ENCODE peak calls at places on chromosome 14, in ten cellular contexts. R is fibroblast of mammary gland; C is left colon; E is psoas muscle; S is MM.1S; F is AG08396; L is activated CD8-positive, alpha-beta memory T cell treated with anti-CD3 and anti-CD28 coated beads, Interleukin-2, amount 50 U/mL, for 48 hours; D is stimulated activated CD8-positive, alpha-beta memory T cell treated with anti-CD3 and anti-CD28 coated beads, Interleukin-2, amount 100 ng/mL, for 1 hour; T is GM20000; O is mesothelial cell of epicardium. B is an unnamed sample.

GRCh38 chr14:76710093-76711010 is 50.9 kb upstream of the VASH1 start:
- DNase-seq in C (peak), R (peak), L (no peak), E (no peak), T (peak), O (no peak), D (no peak), S (peak), F (peak), B (no peak)

GRCh38 chr14:25122188-25122587 is 72.2 kb upstream of the STXBP6 start:
- DNase-seq in D (no peak), E (no peak), L (no peak), C (no peak), S (no peak), T (no peak), R (peak), F (no peak), O (no peak), B (no peak)

GRCh38 chr14:39230416-39230815 is 3.3 kb upstream of the MIA2 start:
- DNase-seq in D (no peak), R (peak), L (no peak), S (no peak), O (no peak), E (no peak), F (no peak), C (no peak), T (no peak), B (no peak)

GRCh38 chr14:79629891-79630560 is 581.3 kb downstream of the DIO2 start:
- DNase-seq in F (no peak), S (no peak), O (no peak), L (no peak), C (no peak), E (no peak), D (no peak), R (no peak), T (no peak), B (no peak)

GRCh38 chr14:104753528-104754212 is 723 bp downstream of the SIVA1 start:
- DNase-seq in O (no peak), F (no peak), C (no peak), R (no peak), E (no peak), L (peak), S (no peak), T (no peak), D (no peak), B (no peak)

GRCh38 chr14:72743626-72744025 is 150.3 kb downstream of the DPF3 start:
- DNase-seq in R (no peak), O (peak), E (no peak), C (no peak), D (no peak), L (peak), T (no peak), S (no peak), F (no peak), B (no peak)

GRCh38 chr14:22900088-22900799 is 17.2 kb downstream of the REM2 start:
- DNase-seq in C (no peak), D (no peak), R (peak), E (no peak), F (peak), O (no peak), L (no peak), S (peak), T (peak), B (no peak)

GRCh38 chr14:55129428-55130193 is 559 bp downstream of the LGALS3 start:
- DNase-seq in E (peak), F (peak), L (peak), D (peak), S (peak), C (peak), T (peak), O (peak), R (peak), B (peak)

GRCh38 chr14:92475451-92476187 is 38.0 kb upstream of the RIN3 start:
- DNase-seq in D (no peak), L (peak), R (peak), O (peak), F (no peak), C (no peak), S (no peak), T (no peak), E (peak), B (peak)

GRCh38 chr14:24398298-24398942 is 383 bp upstream of the NYNRIN start:
- DNase-seq in S (no peak), O (peak), E (no peak), D (no peak), T (no peak), C (peak), F (no peak), R (no peak), L (no peak), B (peak)

GRCh38 chr14:85531141-85531593 is 1.2 kb downstream of the FLRT2 start:
- DNase-seq in T (no peak), C (peak), O (peak), D (no peak), R (peak), S (no peak), F (peak), L (no peak), E (peak), B (peak)

GRCh38 chr14:68955164-68955921 is 23.8 kb downstream of the ACTN1 start:
- DNase-seq in F (no peak), S (no peak), D (no peak), O (no peak), C (no peak), L (no peak), E (peak), T (no peak), R (peak), B (no peak)

GRCh38 chr14:103746706-103747105 is 31.1 kb downstream of the ZFYVE21 start:
- DNase-seq in O (no peak), T (no peak), C (no peak), D (no peak), F (no peak), R (peak), S (no peak), E (no peak), L (peak), B (no peak)

GRCh38 chr14:55221186-55221585 is 29.8 kb upstream of the DLGAP5 start:
- DNase-seq in O (no peak), E (no peak), T (no peak), S (no peak), L (no peak), F (peak), C (no peak), D (no peak), R (peak), B (no peak)

GRCh38 chr14:23569443-23570151 is 2.0 kb upstream of the AP1G2 start:
- DNase-seq in S (no peak), C (no peak), D (no peak), L (peak), F (no peak), T (no peak), O (no peak), R (no peak), E (no peak), B (no peak)

GRCh38 chr14:68306934-68307758 is 485.7 kb downstream of the ZFP36L1 start:
- DNase-seq in T (no peak), F (peak), E (no peak), S (no peak), O (no peak), C (peak), D (no peak), L (no peak), R (peak), B (no peak)

GRCh38 chr14:102968306-102968705 is 45.8 kb downstream of the AMN start:
- DNase-seq in D (no peak), O (no peak), F (no peak), S (no peak), C (no peak), T (no peak), E (no peak), R (no peak), L (no peak), B (no peak)

GRCh38 chr14:95498622-95499353 is 17.7 kb downstream of the SYNE3 start:
- DNase-seq in C (no peak), R (peak), O (no peak), D (no peak), F (peak), T (no peak), L (no peak), S (no peak), E (no peak), B (no peak)

GRCh38 chr14:22973217-22974032 is 8.9 kb downstream of the AJUBA start:
- DNase-seq in O (no peak), F (peak), T (peak), E (no peak), C (peak), R (peak), S (peak), D (no peak), L (no peak), B (no peak)

B was measured in Right ventricle myocardium inferior.